ENCODE peak calls at places on chromosomes 6 and 20, in nine cellular contexts. O is stimulated activated CD4-positive, alpha-beta T cell treated with anti-CD3 and anti-CD28 coated beads, TNF-alpha, amount 100 ng/mL, for 24 hours; W is fibroblast of gingiva; K is NCI-H345; F is iPS-NIHi11; Y is GM23248; L is HS-27A; Q is heart left ventricle; Z is GM23338. G is an unnamed sample.
A peak's percentile ranks its signal among the peaks of the same experiment; 100 is the strongest.

GRCh38 chr20:1325173-1326030 is 3.5 kb downstream of the SDCBP2 start:
- DNase-seq in O (peak; percentile 98), W (peak; percentile 98), K (peak; percentile 98), F (peak; percentile 100), Y (peak; percentile 98), L (peak; percentile 87), Q (peak; percentile 98), Z (peak; percentile 96), G (peak; percentile 100)

GRCh38 chr6:2157441-2158127 is 87.8 kb downstream of the GMDS start:
- DNase-seq in O (no peak), W (peak; percentile 97), K (no peak), F (no peak), Y (peak; percentile 87), L (no peak), Q (no peak), Z (no peak), G (peak; percentile 78)

GRCh38 chr6:105816875-105817274 is 269.3 kb upstream of the PRDM1 start:
- DNase-seq in O (no peak), W (no peak), K (no peak), F (no peak), Y (no peak), L (no peak), Q (no peak), Z (no peak), G (no peak)

GRCh38 chr6:63442870-63443269 is 123.1 kb upstream of the LGSN start:
- DNase-seq in O (no peak), W (no peak), K (no peak), F (no peak), Y (no peak), L (no peak), Q (no peak), Z (no peak), G (no peak)

GRCh38 chr20:11457476-11457875 is 460.2 kb upstream of the BTBD3 start:
- DNase-seq in O (no peak), W (no peak), K (no peak), F (no peak), Y (peak; percentile 9), L (no peak), Q (no peak), Z (no peak), G (no peak)

GRCh38 chr20:38874460-38875169 is 51.6 kb upstream of the FAM83D start:
- DNase-seq in O (no peak), W (no peak), K (no peak), F (no peak), Y (no peak), L (no peak), Q (no peak), Z (no peak), G (no peak)

GRCh38 chr6:132614554-132614953 is 9.5 kb downstream of the TAAR2 start:
- DNase-seq in O (no peak), W (no peak), K (no peak), F (no peak), Y (no peak), L (no peak), Q (no peak), Z (no peak), G (no peak)

GRCh38 chr6:85772641-85773040 is 130.0 kb upstream of the SYNCRIP start:
- DNase-seq in O (no peak), W (no peak), K (no peak), F (no peak), Y (no peak), L (no peak), Q (no peak), Z (no peak), G (no peak)

GRCh38 chr6:6697620-6698019 is 109.1 kb downstream of the LY86 start:
- DNase-seq in O (no peak), W (peak; percentile 9), K (no peak), F (no peak), Y (no peak), L (no peak), Q (no peak), Z (no peak), G (no peak)

GRCh38 chr20:48770700-48771099 is 57.1 kb downstream of the PREX1 start:
- DNase-seq in O (no peak), W (peak; percentile 25), K (no peak), F (no peak), Y (peak; percentile 11), L (no peak), Q (no peak), Z (no peak), G (no peak)

GRCh38 chr6:21371676-21372161 is 221.8 kb upstream of the SOX4 start:
- DNase-seq in O (no peak), W (peak; percentile 7), K (no peak), F (no peak), Y (peak; percentile 47), L (peak; percentile 68), Q (no peak), Z (no peak), G (peak; percentile 36)

GRCh38 chr20:418858-419365 is 10.8 kb downstream of the RBCK1 start:
- DNase-seq in O (no peak), W (no peak), K (no peak), F (no peak), Y (no peak), L (no peak), Q (no peak), Z (no peak), G (no peak)

GRCh38 chr20:18164356-18164755 is 26.7 kb downstream of the KAT14 start:
- DNase-seq in O (no peak), W (no peak), K (no peak), F (no peak), Y (peak; percentile 56), L (no peak), Q (no peak), Z (no peak), G (no peak)

GRCh38 chr6:21109421-21110178 is 484.0 kb upstream of the SOX4 start:
- DNase-seq in O (no peak), W (peak; percentile 23), K (no peak), F (no peak), Y (peak; percentile 68), L (peak; percentile 65), Q (no peak), Z (no peak), G (peak; percentile 72)

GRCh38 chr6:144885817-144886216 is 600.7 kb downstream of the UTRN start:
- DNase-seq in O (no peak), W (no peak), K (no peak), F (no peak), Y (no peak), L (no peak), Q (no peak), Z (no peak), G (no peak)

GRCh38 chr6:20141931-20142330 is 70.3 kb downstream of the MBOAT1 start:
- DNase-seq in O (no peak), W (no peak), K (no peak), F (no peak), Y (no peak), L (no peak), Q (no peak), Z (no peak), G (no peak)

GRCh38 chr6:41922154-41922553 is 855 bp downstream of the BYSL start:
- DNase-seq in O (no peak), W (no peak), K (no peak), F (no peak), Y (peak; percentile 43), L (no peak), Q (no peak), Z (peak; percentile 31), G (no peak)

G was measured in GM03348.